ENCODE peak calls at places on chromosomes 3 and 15, in seven cellular contexts. One of them, this sample, is unnamed.

GRCh38 chr3:136173939-136174338 is 22.2 kb downstream of the MSL2 start:
- DNase-seq in esophagus squamous epithelium: no peak
- DNase-seq in natural killer cell treated with Interleukin-12 subunit alpha and Interleukin-12 subunit beta and Interleukin-15 and Interleukin-18, amount 100 ng/mL, for 72 hours: no peak
- DNase-seq in stimulated activated CD8-positive, alpha-beta memory T cell treated with anti-CD3 and anti-CD28 coated beads, Interleukin-15, amount 100 ng/mL, for 4 hours: no peak
- DNase-seq in astrocyte of the cerebellum: no peak
- DNase-seq in NCI-H187: no peak
- DNase-seq in epithelial cell of prostate: no peak
- DNase-seq in this sample: no peak

GRCh38 chr15:44101286-44101685 is 93.8 kb downstream of the FRMD5 start:
- DNase-seq in esophagus squamous epithelium: no peak
- DNase-seq in natural killer cell treated with Interleukin-12 subunit alpha and Interleukin-12 subunit beta and Interleukin-15 and Interleukin-18, amount 100 ng/mL, for 72 hours: no peak
- DNase-seq in stimulated activated CD8-positive, alpha-beta memory T cell treated with anti-CD3 and anti-CD28 coated beads, Interleukin-15, amount 100 ng/mL, for 4 hours: no peak
- DNase-seq in astrocyte of the cerebellum: no peak
- DNase-seq in NCI-H187: no peak
- DNase-seq in epithelial cell of prostate: no peak
- DNase-seq in this sample: no peak

GRCh38 chr3:192408007-192408655 is 319.2 kb downstream of the FGF12 start:
- DNase-seq in esophagus squamous epithelium: no peak
- DNase-seq in natural killer cell treated with Interleukin-12 subunit alpha and Interleukin-12 subunit beta and Interleukin-15 and Interleukin-18, amount 100 ng/mL, for 72 hours: no peak
- DNase-seq in stimulated activated CD8-positive, alpha-beta memory T cell treated with anti-CD3 and anti-CD28 coated beads, Interleukin-15, amount 100 ng/mL, for 4 hours: no peak
- DNase-seq in astrocyte of the cerebellum: no peak
- DNase-seq in NCI-H187: no peak
- DNase-seq in epithelial cell of prostate: no peak
- DNase-seq in this sample: no peak

GRCh38 chr3:11499144-11499543 is 144.6 kb downstream of the VGLL4 start:
- DNase-seq in esophagus squamous epithelium: no peak
- DNase-seq in natural killer cell treated with Interleukin-12 subunit alpha and Interleukin-12 subunit beta and Interleukin-15 and Interleukin-18, amount 100 ng/mL, for 72 hours: no peak
- DNase-seq in stimulated activated CD8-positive, alpha-beta memory T cell treated with anti-CD3 and anti-CD28 coated beads, Interleukin-15, amount 100 ng/mL, for 4 hours: no peak
- DNase-seq in astrocyte of the cerebellum: peak
- DNase-seq in NCI-H187: no peak
- DNase-seq in epithelial cell of prostate: no peak
- DNase-seq in this sample: no peak

GRCh38 chr3:44326035-44326434 is 12.5 kb upstream of the TCAIM start:
- DNase-seq in esophagus squamous epithelium: no peak
- DNase-seq in natural killer cell treated with Interleukin-12 subunit alpha and Interleukin-12 subunit beta and Interleukin-15 and Interleukin-18, amount 100 ng/mL, for 72 hours: no peak
- DNase-seq in stimulated activated CD8-positive, alpha-beta memory T cell treated with anti-CD3 and anti-CD28 coated beads, Interleukin-15, amount 100 ng/mL, for 4 hours: no peak
- DNase-seq in astrocyte of the cerebellum: no peak
- DNase-seq in NCI-H187: no peak
- DNase-seq in epithelial cell of prostate: no peak
- DNase-seq in this sample: no peak

GRCh38 chr3:50708620-50709019 is 33.9 kb downstream of the DOCK3 start:
- DNase-seq in esophagus squamous epithelium: no peak
- DNase-seq in natural killer cell treated with Interleukin-12 subunit alpha and Interleukin-12 subunit beta and Interleukin-15 and Interleukin-18, amount 100 ng/mL, for 72 hours: no peak
- DNase-seq in stimulated activated CD8-positive, alpha-beta memory T cell treated with anti-CD3 and anti-CD28 coated beads, Interleukin-15, amount 100 ng/mL, for 4 hours: no peak
- DNase-seq in astrocyte of the cerebellum: no peak
- DNase-seq in NCI-H187: no peak
- DNase-seq in epithelial cell of prostate: no peak
- DNase-seq in this sample: no peak

GRCh38 chr3:123409443-123410148 is 39.3 kb downstream of the ADCY5 start:
- DNase-seq in esophagus squamous epithelium: no peak
- DNase-seq in natural killer cell treated with Interleukin-12 subunit alpha and Interleukin-12 subunit beta and Interleukin-15 and Interleukin-18, amount 100 ng/mL, for 72 hours: no peak
- DNase-seq in stimulated activated CD8-positive, alpha-beta memory T cell treated with anti-CD3 and anti-CD28 coated beads, Interleukin-15, amount 100 ng/mL, for 4 hours: no peak
- DNase-seq in astrocyte of the cerebellum: no peak
- DNase-seq in NCI-H187: no peak
- DNase-seq in epithelial cell of prostate: no peak
- DNase-seq in this sample: peak

GRCh38 chr3:47469616-47470015 is 6.1 kb downstream of the SCAP start:
- DNase-seq in esophagus squamous epithelium: no peak
- DNase-seq in natural killer cell treated with Interleukin-12 subunit alpha and Interleukin-12 subunit beta and Interleukin-15 and Interleukin-18, amount 100 ng/mL, for 72 hours: no peak
- DNase-seq in stimulated activated CD8-positive, alpha-beta memory T cell treated with anti-CD3 and anti-CD28 coated beads, Interleukin-15, amount 100 ng/mL, for 4 hours: no peak
- DNase-seq in astrocyte of the cerebellum: no peak
- DNase-seq in NCI-H187: no peak
- DNase-seq in epithelial cell of prostate: no peak
- DNase-seq in this sample: peak

GRCh38 chr15:41971089-41971892 is 1.1 kb downstream of the EHD4 start:
- DNase-seq in esophagus squamous epithelium: no peak
- DNase-seq in natural killer cell treated with Interleukin-12 subunit alpha and Interleukin-12 subunit beta and Interleukin-15 and Interleukin-18, amount 100 ng/mL, for 72 hours: peak
- DNase-seq in stimulated activated CD8-positive, alpha-beta memory T cell treated with anti-CD3 and anti-CD28 coated beads, Interleukin-15, amount 100 ng/mL, for 4 hours: peak
- DNase-seq in astrocyte of the cerebellum: no peak
- DNase-seq in NCI-H187: no peak
- DNase-seq in epithelial cell of prostate: no peak
- DNase-seq in this sample: peak

GRCh38 chr3:134640378-134640777 is 10.4 kb downstream of the KY start:
- DNase-seq in esophagus squamous epithelium: no peak
- DNase-seq in natural killer cell treated with Interleukin-12 subunit alpha and Interleukin-12 subunit beta and Interleukin-15 and Interleukin-18, amount 100 ng/mL, for 72 hours: no peak
- DNase-seq in stimulated activated CD8-positive, alpha-beta memory T cell treated with anti-CD3 and anti-CD28 coated beads, Interleukin-15, amount 100 ng/mL, for 4 hours: no peak
- DNase-seq in astrocyte of the cerebellum: no peak
- DNase-seq in NCI-H187: no peak
- DNase-seq in epithelial cell of prostate: no peak
- DNase-seq in this sample: peak

GRCh38 chr15:83206971-83207621 is 527 bp downstream of the HDGFL3 start:
- DNase-seq in esophagus squamous epithelium: no peak
- DNase-seq in natural killer cell treated with Interleukin-12 subunit alpha and Interleukin-12 subunit beta and Interleukin-15 and Interleukin-18, amount 100 ng/mL, for 72 hours: peak
- DNase-seq in stimulated activated CD8-positive, alpha-beta memory T cell treated with anti-CD3 and anti-CD28 coated beads, Interleukin-15, amount 100 ng/mL, for 4 hours: no peak
- DNase-seq in astrocyte of the cerebellum: no peak
- DNase-seq in NCI-H187: no peak
- DNase-seq in epithelial cell of prostate: no peak
- DNase-seq in this sample: peak

GRCh38 chr15:89361451-89362202 is 27.0 kb upstream of the POLG start:
- DNase-seq in esophagus squamous epithelium: no peak
- DNase-seq in natural killer cell treated with Interleukin-12 subunit alpha and Interleukin-12 subunit beta and Interleukin-15 and Interleukin-18, amount 100 ng/mL, for 72 hours: peak
- DNase-seq in stimulated activated CD8-positive, alpha-beta memory T cell treated with anti-CD3 and anti-CD28 coated beads, Interleukin-15, amount 100 ng/mL, for 4 hours: no peak
- DNase-seq in astrocyte of the cerebellum: peak
- DNase-seq in NCI-H187: no peak
- DNase-seq in epithelial cell of prostate: no peak
- DNase-seq in this sample: peak

GRCh38 chr3:183265713-183266417 is 12.8 kb downstream of the B3GNT5 start:
- DNase-seq in esophagus squamous epithelium: no peak
- DNase-seq in natural killer cell treated with Interleukin-12 subunit alpha and Interleukin-12 subunit beta and Interleukin-15 and Interleukin-18, amount 100 ng/mL, for 72 hours: no peak
- DNase-seq in stimulated activated CD8-positive, alpha-beta memory T cell treated with anti-CD3 and anti-CD28 coated beads, Interleukin-15, amount 100 ng/mL, for 4 hours: no peak
- DNase-seq in astrocyte of the cerebellum: peak
- DNase-seq in NCI-H187: no peak
- DNase-seq in epithelial cell of prostate: peak
- DNase-seq in this sample: peak

GRCh38 chr15:78396976-78397375 is 41.0 kb upstream of the IREB2 start:
- DNase-seq in esophagus squamous epithelium: no peak
- DNase-seq in natural killer cell treated with Interleukin-12 subunit alpha and Interleukin-12 subunit beta and Interleukin-15 and Interleukin-18, amount 100 ng/mL, for 72 hours: no peak
- DNase-seq in stimulated activated CD8-positive, alpha-beta memory T cell treated with anti-CD3 and anti-CD28 coated beads, Interleukin-15, amount 100 ng/mL, for 4 hours: no peak
- DNase-seq in astrocyte of the cerebellum: no peak
- DNase-seq in NCI-H187: no peak
- DNase-seq in epithelial cell of prostate: no peak
- DNase-seq in this sample: peak

GRCh38 chr3:60636846-60637245 is 614.4 kb downstream of the FHIT start:
- DNase-seq in esophagus squamous epithelium: no peak
- DNase-seq in natural killer cell treated with Interleukin-12 subunit alpha and Interleukin-12 subunit beta and Interleukin-15 and Interleukin-18, amount 100 ng/mL, for 72 hours: no peak
- DNase-seq in stimulated activated CD8-positive, alpha-beta memory T cell treated with anti-CD3 and anti-CD28 coated beads, Interleukin-15, amount 100 ng/mL, for 4 hours: no peak
- DNase-seq in astrocyte of the cerebellum: peak
- DNase-seq in NCI-H187: no peak
- DNase-seq in epithelial cell of prostate: no peak
- DNase-seq in this sample: no peak

GRCh38 chr3:102529452-102529851 is 94.6 kb downstream of the ZPLD1 start:
- DNase-seq in esophagus squamous epithelium: no peak
- DNase-seq in natural killer cell treated with Interleukin-12 subunit alpha and Interleukin-12 subunit beta and Interleukin-15 and Interleukin-18, amount 100 ng/mL, for 72 hours: no peak
- DNase-seq in stimulated activated CD8-positive, alpha-beta memory T cell treated with anti-CD3 and anti-CD28 coated beads, Interleukin-15, amount 100 ng/mL, for 4 hours: no peak
- DNase-seq in astrocyte of the cerebellum: no peak
- DNase-seq in NCI-H187: no peak
- DNase-seq in epithelial cell of prostate: no peak
- DNase-seq in this sample: no peak

GRCh38 chr3:45608885-45609284 is 14.3 kb downstream of the LIMD1 start:
- DNase-seq in esophagus squamous epithelium: no peak
- DNase-seq in natural killer cell treated with Interleukin-12 subunit alpha and Interleukin-12 subunit beta and Interleukin-15 and Interleukin-18, amount 100 ng/mL, for 72 hours: no peak
- DNase-seq in stimulated activated CD8-positive, alpha-beta memory T cell treated with anti-CD3 and anti-CD28 coated beads, Interleukin-15, amount 100 ng/mL, for 4 hours: no peak
- DNase-seq in astrocyte of the cerebellum: no peak
- DNase-seq in NCI-H187: no peak
- DNase-seq in epithelial cell of prostate: no peak
- DNase-seq in this sample: no peak

GRCh38 chr3:52193059-52193458 is 4.9 kb upstream of the ALAS1 start:
- DNase-seq in esophagus squamous epithelium: no peak
- DNase-seq in natural killer cell treated with Interleukin-12 subunit alpha and Interleukin-12 subunit beta and Interleukin-15 and Interleukin-18, amount 100 ng/mL, for 72 hours: no peak
- DNase-seq in stimulated activated CD8-positive, alpha-beta memory T cell treated with anti-CD3 and anti-CD28 coated beads, Interleukin-15, amount 100 ng/mL, for 4 hours: no peak
- DNase-seq in astrocyte of the cerebellum: no peak
- DNase-seq in NCI-H187: no peak
- DNase-seq in epithelial cell of prostate: no peak
- DNase-seq in this sample: no peak

GRCh38 chr3:42066516-42067181 is 24.5 kb upstream of the TRAK1 start:
- DNase-seq in esophagus squamous epithelium: no peak
- DNase-seq in natural killer cell treated with Interleukin-12 subunit alpha and Interleukin-12 subunit beta and Interleukin-15 and Interleukin-18, amount 100 ng/mL, for 72 hours: no peak
- DNase-seq in stimulated activated CD8-positive, alpha-beta memory T cell treated with anti-CD3 and anti-CD28 coated beads, Interleukin-15, amount 100 ng/mL, for 4 hours: no peak
- DNase-seq in astrocyte of the cerebellum: no peak
- DNase-seq in NCI-H187: no peak
- DNase-seq in epithelial cell of prostate: no peak
- DNase-seq in this sample: no peak

GRCh38 chr15:39283531-39283930 is 297.3 kb upstream of the THBS1 start:
- DNase-seq in esophagus squamous epithelium: no peak
- DNase-seq in natural killer cell treated with Interleukin-12 subunit alpha and Interleukin-12 subunit beta and Interleukin-15 and Interleukin-18, amount 100 ng/mL, for 72 hours: no peak
- DNase-seq in stimulated activated CD8-positive, alpha-beta memory T cell treated with anti-CD3 and anti-CD28 coated beads, Interleukin-15, amount 100 ng/mL, for 4 hours: no peak
- DNase-seq in astrocyte of the cerebellum: no peak
- DNase-seq in NCI-H187: no peak
- DNase-seq in epithelial cell of prostate: no peak
- DNase-seq in this sample: no peak

GRCh38 chr3:114213669-114214541 is 23.5 kb downstream of the ZNF80 start:
- DNase-seq in esophagus squamous epithelium: peak
- DNase-seq in natural killer cell treated with Interleukin-12 subunit alpha and Interleukin-12 subunit beta and Interleukin-15 and Interleukin-18, amount 100 ng/mL, for 72 hours: peak
- DNase-seq in stimulated activated CD8-positive, alpha-beta memory T cell treated with anti-CD3 and anti-CD28 coated beads, Interleukin-15, amount 100 ng/mL, for 4 hours: peak
- DNase-seq in astrocyte of the cerebellum: peak
- DNase-seq in NCI-H187: no peak
- DNase-seq in epithelial cell of prostate: peak
- DNase-seq in this sample: no peak

GRCh38 chr3:49519916-49520385 is 34.3 kb upstream of the BSN start:
- DNase-seq in esophagus squamous epithelium: no peak
- DNase-seq in natural killer cell treated with Interleukin-12 subunit alpha and Interleukin-12 subunit beta and Interleukin-15 and Interleukin-18, amount 100 ng/mL, for 72 hours: no peak
- DNase-seq in stimulated activated CD8-positive, alpha-beta memory T cell treated with anti-CD3 and anti-CD28 coated beads, Interleukin-15, amount 100 ng/mL, for 4 hours: no peak
- DNase-seq in astrocyte of the cerebellum: no peak
- DNase-seq in NCI-H187: no peak
- DNase-seq in epithelial cell of prostate: no peak
- DNase-seq in this sample: no peak

GRCh38 chr3:41441139-41441538 is 241.8 kb downstream of the CTNNB1 start:
- DNase-seq in esophagus squamous epithelium: no peak
- DNase-seq in natural killer cell treated with Interleukin-12 subunit alpha and Interleukin-12 subunit beta and Interleukin-15 and Interleukin-18, amount 100 ng/mL, for 72 hours: no peak
- DNase-seq in stimulated activated CD8-positive, alpha-beta memory T cell treated with anti-CD3 and anti-CD28 coated beads, Interleukin-15, amount 100 ng/mL, for 4 hours: no peak
- DNase-seq in astrocyte of the cerebellum: no peak
- DNase-seq in NCI-H187: no peak
- DNase-seq in epithelial cell of prostate: no peak
- DNase-seq in this sample: no peak

GRCh38 chr3:127860223-127860622 is 37.9 kb upstream of the MGLL start:
- DNase-seq in esophagus squamous epithelium: no peak
- DNase-seq in natural killer cell treated with Interleukin-12 subunit alpha and Interleukin-12 subunit beta and Interleukin-15 and Interleukin-18, amount 100 ng/mL, for 72 hours: no peak
- DNase-seq in stimulated activated CD8-positive, alpha-beta memory T cell treated with anti-CD3 and anti-CD28 coated beads, Interleukin-15, amount 100 ng/mL, for 4 hours: no peak
- DNase-seq in astrocyte of the cerebellum: no peak
- DNase-seq in NCI-H187: no peak
- DNase-seq in epithelial cell of prostate: no peak
- DNase-seq in this sample: no peak